ENCODE peak calls at places on chromosomes 2 and 18, in nine cellular contexts. G, X, Y, W, B, Q, P, Z and K are unnamed samples.

GRCh38 chr18:76730901-76731300 is 91.5 kb upstream of the ZNF236 start:
- DNase-seq in G (no peak), X (no peak), Y (no peak), W (no peak), B (no peak), Q (no peak), P (no peak), Z (no peak), K (no peak)

GRCh38 chr18:4400911-4401310 is 54.2 kb downstream of the DLGAP1 start:
- DNase-seq in G (no peak), X (no peak), Y (no peak), W (no peak), B (no peak), Q (no peak), P (no peak), Z (no peak), K (no peak)

GRCh38 chr2:953975-954686 is 3.5 kb downstream of the SNTG2 start:
- DNase-seq in G (no peak), X (no peak), Y (no peak), W (no peak), B (no peak), Q (no peak), P (no peak), Z (peak), K (no peak)

GRCh38 chr18:23810396-23810795 is 121.1 kb downstream of the LAMA3 start:
- DNase-seq in G (no peak), X (no peak), Y (no peak), W (no peak), B (no peak), Q (no peak), P (no peak), Z (no peak), K (no peak)

GRCh38 chr2:201798252-201798918 is 8.0 kb upstream of the CDK15 start:
- DNase-seq in G (no peak), X (no peak), Y (no peak), W (no peak), B (no peak), Q (no peak), P (no peak), Z (peak), K (no peak)

GRCh38 chr2:62831729-62832128 is 126.2 kb downstream of the EHBP1 start:
- DNase-seq in G (no peak), X (no peak), Y (no peak), W (no peak), B (no peak), Q (no peak), P (no peak), Z (no peak), K (no peak)

GRCh38 chr2:219253753-219254589 is at the start of gene TUBA4A:
- DNase-seq in G (peak), X (no peak), Y (peak), W (peak), B (peak), Q (peak), P (peak), Z (peak), K (peak)

GRCh38 chr18:24057804-24058203 is 43.2 kb downstream of the TTC39C start:
- DNase-seq in G (no peak), X (no peak), Y (no peak), W (no peak), B (no peak), Q (no peak), P (no peak), Z (no peak), K (no peak)

GRCh38 chr18:74139888-74140287 is 7.7 kb downstream of the FBXO15 start:
- DNase-seq in G (no peak), X (no peak), Y (no peak), W (peak), B (no peak), Q (no peak), P (no peak), Z (peak), K (no peak)

GRCh38 chr18:34350778-34351177 is 126.1 kb upstream of the NOL4 start:
- DNase-seq in G (no peak), X (no peak), Y (no peak), W (no peak), B (no peak), Q (no peak), P (no peak), Z (no peak), K (no peak)

GRCh38 chr2:179745615-179746263 is 115.7 kb downstream of the ZNF385B start:
- DNase-seq in G (no peak), X (no peak), Y (no peak), W (no peak), B (no peak), Q (no peak), P (no peak), Z (peak), K (no peak)

GRCh38 chr2:207183506-207183905 is 17.8 kb upstream of the KLF7 start:
- DNase-seq in G (no peak), X (no peak), Y (no peak), W (no peak), B (no peak), Q (no peak), P (no peak), Z (peak), K (no peak)

GRCh38 chr2:163757811-163758210 is 22.0 kb upstream of the FIGN start:
- DNase-seq in G (no peak), X (no peak), Y (no peak), W (no peak), B (no peak), Q (no peak), P (no peak), Z (no peak), K (no peak)

GRCh38 chr2:228131833-228132232 is 49.7 kb downstream of the SPHKAP start:
- DNase-seq in G (no peak), X (no peak), Y (no peak), W (no peak), B (no peak), Q (no peak), P (no peak), Z (no peak), K (no peak)

GRCh38 chr2:55090702-55091101 is 40.5 kb upstream of the RTN4 start:
- DNase-seq in G (no peak), X (no peak), Y (no peak), W (peak), B (no peak), Q (no peak), P (no peak), Z (peak), K (no peak)

GRCh38 chr2:8310557-8311455 is 371.1 kb upstream of the ID2 start:
- DNase-seq in G (no peak), X (no peak), Y (no peak), W (no peak), B (no peak), Q (no peak), P (no peak), Z (no peak), K (no peak)

GRCh38 chr18:59056706-59057492 is 82.8 kb upstream of the SEC11C start:
- DNase-seq in G (peak), X (peak), Y (peak), W (peak), B (no peak), Q (peak), P (peak), Z (peak), K (peak)

GRCh38 chr2:190871539-190871938 is 9.1 kb upstream of the GLS start:
- DNase-seq in G (no peak), X (no peak), Y (no peak), W (no peak), B (no peak), Q (no peak), P (no peak), Z (no peak), K (no peak)

GRCh38 chr18:13436596-13436995 is 218.0 kb downstream of the LDLRAD4 start:
- DNase-seq in G (no peak), X (no peak), Y (no peak), W (no peak), B (no peak), Q (no peak), P (peak), Z (peak), K (no peak)

GRCh38 chr2:14944562-14945346 is 312.2 kb downstream of the LRATD1 start:
- DNase-seq in G (peak), X (no peak), Y (peak), W (peak), B (no peak), Q (peak), P (no peak), Z (peak), K (no peak)

GRCh38 chr2:6423944-6424343 is 441.8 kb downstream of the CMPK2 start:
- DNase-seq in G (no peak), X (no peak), Y (no peak), W (no peak), B (no peak), Q (no peak), P (no peak), Z (no peak), K (no peak)

GRCh38 chr2:6421094-6421493 is 444.6 kb downstream of the CMPK2 start:
- DNase-seq in G (no peak), X (no peak), Y (no peak), W (no peak), B (no peak), Q (no peak), P (no peak), Z (no peak), K (no peak)

GRCh38 chr2:6425037-6425436 is 440.7 kb downstream of the CMPK2 start:
- DNase-seq in G (no peak), X (no peak), Y (no peak), W (no peak), B (no peak), Q (no peak), P (no peak), Z (no peak), K (no peak)

GRCh38 chr2:6423131-6423530 is 442.6 kb downstream of the CMPK2 start:
- DNase-seq in G (no peak), X (no peak), Y (no peak), W (no peak), B (no peak), Q (no peak), P (no peak), Z (no peak), K (no peak)

GRCh38 chr2:6421888-6422287 is 443.8 kb downstream of the CMPK2 start:
- DNase-seq in G (no peak), X (no peak), Y (no peak), W (no peak), B (no peak), Q (no peak), P (no peak), Z (no peak), K (no peak)
- TF ChIP-seq CTCF in G (no peak), X (no peak), Y (no peak), W (no peak), B (no peak), Q (no peak), P (no peak), Z (no peak), K (no peak)

DNA sequence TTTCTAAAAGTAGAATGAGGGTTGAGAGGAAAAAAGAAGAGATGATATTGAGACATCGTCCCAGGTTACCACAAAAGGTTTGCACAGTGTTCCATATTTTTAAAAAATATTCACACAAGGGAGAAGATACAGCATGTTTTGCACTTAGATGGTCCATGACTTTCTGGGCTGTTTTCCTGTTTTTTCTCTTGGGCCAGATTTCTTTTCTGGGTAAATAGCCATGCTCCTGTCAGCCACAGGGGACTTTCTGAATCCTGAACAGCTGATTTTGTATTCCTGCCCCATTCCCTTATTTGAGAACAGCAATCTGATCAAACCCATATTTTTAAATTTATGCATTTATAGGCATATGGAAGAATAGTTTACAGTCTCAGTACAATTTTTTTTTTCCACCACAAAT is 185.9 kb upstream of the NRP2 start:
- DNase-seq in G (no peak), X (no peak), Y (no peak), W (no peak), B (no peak), Q (no peak), P (no peak), Z (no peak), K (no peak)
- TF ChIP-seq CTCF in G (no peak), X (no peak), Y (no peak), W (no peak), B (no peak), Q (no peak), P (no peak), Z (peak), K (no peak)

GRCh38 chr2:37281916-37282315 is 42.7 kb downstream of the PRKD3 start:
- DNase-seq in G (no peak), X (no peak), Y (no peak), W (no peak), B (no peak), Q (no peak), P (no peak), Z (no peak), K (no peak)
- TF ChIP-seq CTCF in G (peak), X (no peak), Y (no peak), W (peak), B (no peak), Q (no peak), P (no peak), Z (no peak), K (no peak)

GRCh38 chr2:172674034-172674967 is 61.3 kb upstream of the RAPGEF4 start:
- DNase-seq in G (peak), X (peak), Y (peak), W (peak), B (no peak), Q (peak), P (peak), Z (peak), K (peak)

GRCh38 chr2:172677363-172677762 is 58.3 kb upstream of the RAPGEF4 start:
- DNase-seq in G (no peak), X (no peak), Y (no peak), W (no peak), B (no peak), Q (no peak), P (no peak), Z (no peak), K (no peak)

GRCh38 chr2:172672999-172673726 is 62.5 kb upstream of the RAPGEF4 start:
- DNase-seq in G (no peak), X (no peak), Y (no peak), W (no peak), B (no peak), Q (peak), P (no peak), Z (no peak), K (peak)

GRCh38 chr2:172672114-172672513 is 63.5 kb upstream of the RAPGEF4 start:
- DNase-seq in G (no peak), X (no peak), Y (no peak), W (no peak), B (no peak), Q (no peak), P (no peak), Z (no peak), K (no peak)

GRCh38 chr2:172674968-172675303 is 60.7 kb upstream of the RAPGEF4 start:
- DNase-seq in G (no peak), X (no peak), Y (no peak), W (no peak), B (no peak), Q (no peak), P (no peak), Z (no peak), K (no peak)
- TF ChIP-seq CTCF in G (peak), X (no peak), Y (no peak), W (no peak), B (no peak), Q (no peak), P (peak), Z (no peak), K (no peak)

GRCh38 chr2:26503238-26503880 is 25.4 kb upstream of the OTOF start:
- DNase-seq in G (peak), X (peak), Y (peak), W (peak), B (peak), Q (peak), P (peak), Z (peak), K (peak)
- TF ChIP-seq CTCF in G (peak), X (peak), Y (peak), W (peak), B (peak), Q (peak), P (peak), Z (peak), K (peak)

GRCh38 chr2:132911726-132912724 is 242.0 kb upstream of the LYPD1 start:
- DNase-seq in G (no peak), X (no peak), Y (peak), W (no peak), B (no peak), Q (peak), P (no peak), Z (peak), K (no peak)
- TF ChIP-seq CTCF in G (no peak), X (peak), Y (no peak), W (no peak), B (no peak), Q (peak), P (no peak), Z (peak), K (no peak)

DNA sequence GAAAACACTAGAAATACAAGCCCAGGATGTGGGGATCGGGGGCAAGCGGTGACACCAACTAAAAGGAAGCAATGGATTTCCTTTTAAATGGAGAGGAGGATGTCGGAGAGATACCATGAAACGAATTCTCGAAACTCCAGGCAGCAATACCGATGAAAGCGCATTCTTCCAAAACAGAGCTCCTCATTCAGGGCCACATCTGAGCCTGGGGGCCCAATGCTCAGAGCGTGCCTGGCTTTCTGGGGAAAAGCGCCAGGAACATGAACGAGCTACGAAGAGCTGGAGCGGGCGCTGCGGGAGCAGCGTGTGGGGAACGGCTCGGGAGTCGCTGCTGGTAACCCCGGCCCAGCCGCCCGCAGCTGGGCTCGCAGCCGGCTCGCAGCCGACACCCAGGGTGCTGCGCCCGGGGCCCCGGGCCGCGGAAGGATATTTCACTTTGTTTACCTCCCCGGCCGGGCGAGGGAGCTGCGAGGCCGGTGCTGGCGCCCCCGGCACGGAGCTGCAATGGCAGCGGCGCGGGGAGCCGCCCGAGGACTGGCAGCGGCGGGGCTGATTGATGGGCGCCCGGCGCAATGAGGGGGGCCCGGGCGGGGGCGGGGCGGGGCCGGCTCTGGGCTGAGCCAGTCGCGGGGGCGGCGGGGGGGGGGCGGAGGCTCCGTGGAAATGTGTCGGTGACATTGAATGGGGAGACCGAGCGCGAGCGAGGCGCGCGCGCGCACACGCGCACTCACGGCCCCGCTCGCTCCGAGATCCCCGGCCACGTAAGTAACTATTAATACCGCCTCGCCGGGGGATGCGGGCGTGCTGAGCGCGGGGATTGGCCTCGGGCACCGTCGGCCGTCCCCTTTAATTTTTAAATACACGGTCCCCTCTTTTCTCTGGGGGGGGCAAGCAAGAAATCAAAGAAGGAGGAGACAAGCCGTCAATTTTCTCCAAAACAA is at the start of gene TRIB2:
- DNase-seq in G (peak), X (peak), Y (peak), W (peak), B (peak), Q (peak), P (peak), Z (peak), K (peak)
- TF ChIP-seq CTCF in G (no peak), X (peak), Y (peak), W (peak), B (no peak), Q (no peak), P (peak), Z (no peak), K (no peak)